ENCODE peak calls at places on chromosomes 7 and 10, in four cellular contexts. K is adrenal gland, L is spleen, P is thoracic aorta. A is an unnamed sample.

GRCh38 chr10:63611078-63611477 is 89.9 kb downstream of the REEP3 start:
- DNase-seq in K (no peak), L (no peak), P (no peak), A (no peak)

GRCh38 chr7:1542841-1543747 is 12.6 kb downstream of the MAFK start:
- DNase-seq in K (no peak), L (no peak), P (no peak), A (no peak)

GRCh38 chr7:70631732-70632131 is 500.2 kb upstream of the GALNT17 start:
- DNase-seq in K (no peak), L (no peak), P (no peak), A (no peak)

GRCh38 chr7:80681272-80681885 is 42.9 kb downstream of the CD36 start:
- DNase-seq in K (no peak), L (no peak), P (no peak), A (no peak)

GRCh38 chr10:116738359-116738738 is 4.0 kb downstream of the HSPA12A start:
- DNase-seq in K (no peak), L (no peak), P (no peak), A (no peak)

GRCh38 chr10:56831681-56832080 is 470.6 kb upstream of the ZWINT start:
- DNase-seq in K (no peak), L (no peak), P (no peak), A (no peak)

GRCh38 chr10:77768046-77768445 is 130.4 kb upstream of the KCNMA1 start:
- DNase-seq in K (no peak), L (no peak), P (no peak), A (no peak)

GRCh38 chr10:123442901-123443300 is 223.3 kb upstream of the GPR26 start:
- DNase-seq in K (no peak), L (no peak), P (no peak), A (no peak)

GRCh38 chr10:21525367-21526183 is at the start of gene SKIDA1:
- DNase-seq in K (peak; percentile 92), L (peak; percentile 93), P (peak; percentile 28), A (peak; percentile 94)

A was measured in ovary.